ENCODE peak calls at places on chromosomes 2 and 18, in ten cellular contexts. F is germinal center; Q is GM12891; K is activated CD8-positive, alpha-beta memory T cell treated with anti-CD3 and anti-CD28 coated beads, Interleukin-2, amount 50 U/mL, for 48 hours; S is activated CD4-positive, alpha-beta T cell treated with anti-CD3 and anti-CD28 coated beads, Interleukin-2, amount 50 U/mL, for 48 hours; U is AG10803; B is ovary; M is stimulated activated CD4-positive, alpha-beta T cell treated with anti-CD3 and anti-CD28 coated beads, Interleukin-4, amount 100 ng/mL, for 48 hours; Z is HS-5; E is non-pigmented ciliary epithelial cell. Y is an unnamed sample.

GRCh38 chr18:51342815-51343214 is 145.3 kb upstream of the MEX3C start:
- DNase-seq in U (no peak), F (no peak), K (no peak), B (no peak), Q (no peak), S (peak), Z (no peak), M (no peak), E (no peak), Y (peak)

GRCh38 chr2:120867290-120868231 is 131.9 kb downstream of the GLI2 start:
- DNase-seq in E (peak), Q (no peak), K (no peak), Z (no peak), S (no peak), U (peak), B (peak), F (no peak), M (no peak), Y (no peak)

GRCh38 chr2:96159084-96159830 is 14.0 kb upstream of the DUSP2 start:
- DNase-seq in B (no peak), S (peak), F (peak), Z (no peak), M (no peak), E (no peak), K (peak), Q (no peak), U (no peak), Y (no peak)

GRCh38 chr2:37878536-37878935 is 46.6 kb upstream of the RMDN2 start:
- DNase-seq in Z (no peak), B (no peak), K (no peak), Q (no peak), E (no peak), F (no peak), S (no peak), U (no peak), M (no peak), Y (no peak)

GRCh38 chr18:369224-370010 is 101.6 kb upstream of the THOC1 start:
- DNase-seq in F (no peak), Q (no peak), K (no peak), M (no peak), S (no peak), U (no peak), Z (peak), B (no peak), E (no peak), Y (no peak)

GRCh38 chr2:15957881-15958713 is 17.7 kb downstream of the MYCN start:
- DNase-seq in E (no peak), U (no peak), K (no peak), M (no peak), Q (no peak), F (no peak), S (no peak), B (no peak), Z (no peak), Y (no peak)

GRCh38 chr2:143710879-143711278 is 581.7 kb downstream of the ARHGAP15 start:
- DNase-seq in S (no peak), U (no peak), B (no peak), K (no peak), E (no peak), M (no peak), F (no peak), Q (no peak), Z (no peak), Y (no peak)

GRCh38 chr18:68840554-68841263 is 42.8 kb downstream of the CCDC102B start:
- DNase-seq in Z (peak), U (peak), Q (no peak), F (no peak), K (no peak), M (no peak), S (no peak), E (peak), B (peak), Y (peak)

GRCh38 chr2:105454801-105455485 is 56.1 kb upstream of the FHL2 start:
- DNase-seq in Q (no peak), Z (peak), F (peak), B (peak), M (no peak), E (peak), U (peak), K (no peak), S (no peak), Y (peak)

GRCh38 chr2:239159476-239159911 is 241.3 kb downstream of the HDAC4 start:
- DNase-seq in F (no peak), K (no peak), Q (no peak), S (no peak), Z (no peak), U (no peak), E (no peak), M (no peak), B (no peak), Y (no peak)

Y was measured in keratinocyte.